ENCODE peak calls at places on chromosomes 2 and 18, in eight cellular contexts. O, K, R, C, P, Z, G and Q are unnamed samples.

GRCh38 chr2:111534816-111535803 is 348.9 kb downstream of the ANAPC1 start:
- DNase-seq in R (peak; percentile 64), K (peak; percentile 74), C (no peak), G (peak; percentile 39), Z (no peak), O (no peak), P (no peak), Q (no peak)

GRCh38 chr18:50057009-50057408 is 137.9 kb downstream of the MYO5B start:
- DNase-seq in Z (no peak), K (no peak), R (no peak), O (no peak), G (no peak), C (no peak), P (no peak), Q (no peak)

GRCh38 chr2:231190531-231191197 is 7.8 kb upstream of the ARMC9 start:
- DNase-seq in K (no peak), C (no peak), P (no peak), Z (no peak), R (no peak), G (peak; percentile 72), O (no peak), Q (no peak)

GRCh38 chr2:32865399-32866068 is 81.2 kb upstream of the LTBP1 start:
- DNase-seq in P (no peak), Z (no peak), O (no peak), R (peak; percentile 79), C (no peak), K (peak; percentile 98), G (peak; percentile 89), Q (no peak)

GRCh38 chr2:235641333-235641732 is 147.5 kb downstream of the AGAP1 start:
- DNase-seq in O (no peak), G (no peak), C (no peak), P (no peak), R (peak; percentile 64), Z (no peak), K (peak; percentile 47), Q (no peak)

GRCh38 chr2:240319221-240319854 is 116.1 kb upstream of the GPC1 start:
- DNase-seq in K (peak; percentile 62), C (no peak), O (no peak), G (peak; percentile 20), Z (no peak), P (no peak), R (no peak), Q (no peak)

GRCh38 chr18:398866-399637 is 101.4 kb downstream of the COLEC12 start:
- DNase-seq in O (no peak), K (peak; percentile 47), P (peak; percentile 26), Z (no peak), R (no peak), G (no peak), C (no peak), Q (no peak)

GRCh38 chr2:9145109-9145751 is 61.4 kb upstream of the ASAP2 start:
- DNase-seq in P (no peak), G (no peak), K (peak; percentile 85), R (no peak), O (no peak), Z (no peak), C (no peak), Q (no peak)

GRCh38 chr2:65347913-65348312 is 84.5 kb downstream of the SPRED2 start:
- DNase-seq in Z (no peak), P (no peak), R (no peak), K (no peak), G (no peak), C (no peak), O (no peak), Q (no peak)

GRCh38 chr2:239365071-239365781 is 35.6 kb downstream of the HDAC4 start:
- DNase-seq in R (no peak), K (no peak), C (no peak), Z (no peak), G (no peak), P (no peak), O (no peak), Q (no peak)

GRCh38 chr2:55152475-55153422 is 79.3 kb downstream of the CLHC1 start:
- DNase-seq in K (no peak), P (no peak), Z (no peak), G (no peak), C (no peak), R (no peak), O (no peak), Q (no peak)

GRCh38 chr2:18788590-18788989 is 199.2 kb upstream of the NT5C1B start:
- DNase-seq in Z (no peak), O (no peak), R (no peak), G (peak; percentile 55), K (peak; percentile 66), P (no peak), C (no peak), Q (no peak)

GRCh38 chr2:73917296-73917695 is 9.4 kb upstream of the DGUOK start:
- DNase-seq in O (no peak), Z (no peak), P (no peak), R (no peak), C (no peak), K (no peak), G (no peak), Q (no peak)

GRCh38 chr18:76444436-76445105 is 50.5 kb downstream of the ZNF516 start:
- DNase-seq in K (no peak), P (no peak), G (no peak), R (no peak), O (no peak), C (no peak), Z (no peak), Q (no peak)

GRCh38 chr2:54589340-54590215 is 133.5 kb downstream of the SPTBN1 start:
- DNase-seq in C (no peak), Z (peak; percentile 59), G (peak; percentile 98), P (no peak), O (no peak), K (peak; percentile 47), R (no peak), Q (no peak)

GRCh38 chr2:120989556-120989848 is 253.8 kb downstream of the GLI2 start:
- DNase-seq in Z (no peak), C (no peak), G (no peak), K (no peak), R (no peak), P (no peak), O (no peak), Q (no peak)

GRCh38 chr2:83528746-83529145 is 930.3 kb downstream of the SUCLG1 start:
- DNase-seq in R (no peak), C (no peak), G (no peak), Z (no peak), K (no peak), P (no peak), O (no peak), Q (no peak)

GRCh38 chr2:70141754-70142589 is 48.8 kb downstream of the C2orf42 start:
- DNase-seq in P (peak; percentile 80), Z (no peak), O (no peak), K (peak; percentile 55), C (no peak), G (no peak), R (peak; percentile 66), Q (peak; percentile 19)

GRCh38 chr2:100114011-100114433 is 28.4 kb downstream of the AFF3 start:
- DNase-seq in K (no peak), O (no peak), C (no peak), G (no peak), Z (peak; percentile 37), R (no peak), P (no peak), Q (no peak)

GRCh38 chr18:48833701-48834394 is 116.9 kb downstream of the SMAD7 start:
- DNase-seq in R (peak; percentile 16), G (no peak), C (peak; percentile 63), P (peak; percentile 1), Z (peak; percentile 73), O (no peak), K (no peak), Q (no peak)

GRCh38 chr2:18825856-18826255 is 236.5 kb upstream of the NT5C1B start:
- DNase-seq in O (no peak), G (no peak), C (no peak), Z (no peak), P (no peak), K (no peak), R (no peak), Q (no peak)

GRCh38 chr2:30664761-30665358 is 142.4 kb downstream of the CAPN13 start:
- DNase-seq in C (no peak), Z (no peak), P (no peak), O (no peak), G (peak; percentile 93), R (peak; percentile 92), K (peak; percentile 99), Q (no peak)

GRCh38 chr18:78875268-78875997 is 104.2 kb upstream of the SALL3 start:
- DNase-seq in P (peak; percentile 68), C (peak; percentile 24), K (no peak), O (no peak), Z (peak; percentile 50), G (peak; percentile 31), R (peak; percentile 5), Q (no peak)

GRCh38 chr2:122622896-122623295 is 867.4 kb downstream of the TSN start:
- DNase-seq in R (no peak), K (no peak), C (no peak), O (no peak), G (no peak), Z (no peak), P (no peak), Q (no peak)

GRCh38 chr18:79523738-79524180 is 128.0 kb downstream of the NFATC1 start:
- DNase-seq in O (peak; percentile 62), K (no peak), G (no peak), Z (peak; percentile 83), P (no peak), C (peak; percentile 72), R (no peak), Q (peak; percentile 57)

GRCh38 chr18:46071615-46071893 is 506 bp downstream of the PSTPIP2 start:
- DNase-seq in R (no peak), G (no peak), O (no peak), K (no peak), C (no peak), P (no peak), Z (no peak), Q (no peak)